ENCODE peak calls at places on chromosomes 2 and 18, in five cellular contexts. One of them, this sample, is unnamed.

GRCh38 chr2:62938126-62938525 is 112.5 kb upstream of the OTX1 start:
- DNase-seq in spleen: no peak
- DNase-seq in IMR-90: peak; percentile 52
- DNase-seq in PC-3: no peak
- DNase-seq in Panc1: no peak
- DNase-seq in this sample: no peak

GRCh38 chr2:129320288-129320687 is 659.2 kb upstream of the RAB6C start:
- DNase-seq in PC-3: no peak
- DNase-seq in spleen: no peak
- DNase-seq in Panc1: no peak
- DNase-seq in IMR-90: no peak
- DNase-seq in this sample: no peak

GRCh38 chr2:221104391-221104811 is 467.7 kb downstream of the EPHA4 start:
- DNase-seq in Panc1: no peak
- DNase-seq in spleen: peak; percentile 83
- DNase-seq in IMR-90: peak; percentile 64
- DNase-seq in PC-3: no peak
- DNase-seq in this sample: peak; percentile 46

GRCh38 chr2:15145046-15145817 is 415.9 kb downstream of the NBAS start:
- DNase-seq in spleen: no peak
- DNase-seq in IMR-90: no peak
- DNase-seq in PC-3: peak; percentile 67
- DNase-seq in Panc1: no peak
- DNase-seq in this sample: no peak

GRCh38 chr18:21004721-21005120 is 106.9 kb downstream of the ROCK1 start:
- DNase-seq in Panc1: no peak
- DNase-seq in spleen: no peak
- DNase-seq in PC-3: no peak
- DNase-seq in IMR-90: peak; percentile 86
- DNase-seq in this sample: no peak

GRCh38 chr2:71467180-71467815 is 13.9 kb downstream of the DYSF start:
- DNase-seq in IMR-90: no peak
- DNase-seq in Panc1: no peak
- DNase-seq in PC-3: no peak
- DNase-seq in spleen: no peak
- DNase-seq in this sample: no peak

GRCh38 chr2:229660951-229661350 is 53.4 kb downstream of the DNER start:
- DNase-seq in IMR-90: no peak
- DNase-seq in Panc1: no peak
- DNase-seq in spleen: no peak
- DNase-seq in PC-3: peak; percentile 74
- DNase-seq in this sample: no peak

GRCh38 chr2:176325732-176326131 is 56.5 kb downstream of the MTX2 start:
- DNase-seq in spleen: no peak
- DNase-seq in PC-3: no peak
- DNase-seq in Panc1: no peak
- DNase-seq in IMR-90: no peak
- DNase-seq in this sample: no peak

GRCh38 chr2:188599140-188599539 is 307.5 kb downstream of the GULP1 start:
- DNase-seq in Panc1: no peak
- DNase-seq in spleen: no peak
- DNase-seq in PC-3: no peak
- DNase-seq in IMR-90: peak; percentile 8
- DNase-seq in this sample: no peak

GRCh38 chr2:176454893-176455810 is 185.9 kb downstream of the MTX2 start:
- DNase-seq in IMR-90: peak; percentile 65
- DNase-seq in spleen: peak; percentile 89
- DNase-seq in Panc1: peak; percentile 55
- DNase-seq in PC-3: peak; percentile 92
- DNase-seq in this sample: peak; percentile 78

GRCh38 chr2:172578860-172579512 is 23.1 kb downstream of the PDK1 start:
- DNase-seq in Panc1: no peak
- DNase-seq in PC-3: no peak
- DNase-seq in spleen: no peak
- DNase-seq in IMR-90: no peak
- DNase-seq in this sample: no peak

GRCh38 chr18:48022531-48023330 is 92.3 kb upstream of the SMAD2 start:
- DNase-seq in IMR-90: peak; percentile 49
- DNase-seq in PC-3: peak; percentile 73
- DNase-seq in spleen: no peak
- DNase-seq in Panc1: no peak
- DNase-seq in this sample: no peak

GRCh38 chr2:196370386-196370785 is 199.0 kb upstream of the STK17B start:
- DNase-seq in PC-3: no peak
- DNase-seq in IMR-90: no peak
- DNase-seq in spleen: no peak
- DNase-seq in Panc1: no peak
- DNase-seq in this sample: no peak

GRCh38 chr2:55357907-55358306 is 61.7 kb downstream of the CCDC88A start:
- DNase-seq in IMR-90: peak; percentile 69
- DNase-seq in Panc1: no peak
- DNase-seq in spleen: no peak
- DNase-seq in PC-3: no peak
- DNase-seq in this sample: no peak

GRCh38 chr2:155054712-155055111 is 356.2 kb downstream of the KCNJ3 start:
- DNase-seq in spleen: no peak
- DNase-seq in PC-3: no peak
- DNase-seq in IMR-90: no peak
- DNase-seq in Panc1: no peak
- DNase-seq in this sample: no peak

GRCh38 chr2:239009001-239009961 is 161.4 kb downstream of the TWIST2 start:
- DNase-seq in IMR-90: no peak
- DNase-seq in PC-3: no peak
- DNase-seq in spleen: peak; percentile 64
- DNase-seq in Panc1: no peak
- DNase-seq in this sample: no peak

GRCh38 chr2:230866704-230867561 is 2.2 kb downstream of the ITM2C start:
- DNase-seq in PC-3: peak; percentile 26
- DNase-seq in Panc1: no peak
- DNase-seq in IMR-90: peak; percentile 20
- DNase-seq in spleen: peak; percentile 87
- DNase-seq in this sample: no peak
- H3K4me3 ChIP-seq in PC-3: no peak overlapping the region
- H3K4me3 ChIP-seq in Panc1: no peak overlapping the region
- H3K4me3 ChIP-seq in IMR-90: no peak overlapping the region
- H3K4me3 ChIP-seq in spleen: no peak overlapping the region
- H3K4me3 ChIP-seq in this sample: no peak overlapping the region

DNA sequence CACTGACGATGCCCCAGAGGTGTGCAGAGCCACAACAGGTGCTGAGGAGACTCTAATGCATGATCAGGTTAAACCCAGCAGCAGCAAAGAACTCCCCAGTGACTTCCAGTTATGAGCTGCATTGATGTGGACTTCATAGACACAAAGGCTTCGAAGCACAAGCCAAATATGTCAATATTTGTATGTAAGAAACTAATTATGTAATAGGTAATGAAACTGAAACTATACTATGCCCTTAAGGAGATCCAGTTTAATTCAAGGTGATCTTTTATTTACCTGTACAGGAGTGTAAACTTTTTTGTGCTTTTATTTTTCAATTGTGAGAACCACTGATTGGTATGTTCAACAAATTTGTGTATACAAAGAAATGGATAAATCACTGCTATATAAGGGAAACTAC is 10.1 kb upstream of the TTC27 start:
- DNase-seq in spleen: no peak
- DNase-seq in IMR-90: no peak
- DNase-seq in PC-3: no peak
- DNase-seq in Panc1: no peak
- DNase-seq in this sample: no peak
- H3K36me3 ChIP-seq in spleen: peaks cover 100% of the 10 kb centered on the region
- H3K36me3 ChIP-seq in IMR-90: peaks cover 41% of the 10 kb centered on the region
- H3K36me3 ChIP-seq in PC-3: peaks cover 19% of the 10 kb centered on the region
- H3K36me3 ChIP-seq in Panc1: peaks cover 16% of the 10 kb centered on the region
- H3K36me3 ChIP-seq in this sample: peaks cover 9% of the 10 kb centered on the region

GRCh38 chr2:173947131-173947530 is 18.0 kb downstream of the SP3 start:
- DNase-seq in IMR-90: no peak
- DNase-seq in PC-3: no peak
- DNase-seq in Panc1: no peak
- DNase-seq in spleen: no peak
- DNase-seq in this sample: no peak

GRCh38 chr2:173941567-173941966 is 23.6 kb downstream of the SP3 start:
- DNase-seq in Panc1: no peak
- DNase-seq in spleen: no peak
- DNase-seq in IMR-90: no peak
- DNase-seq in PC-3: no peak
- DNase-seq in this sample: no peak

GRCh38 chr2:173943738-173944137 is 21.4 kb downstream of the SP3 start:
- DNase-seq in IMR-90: no peak
- DNase-seq in PC-3: peak; percentile 87
- DNase-seq in Panc1: no peak
- DNase-seq in spleen: no peak
- DNase-seq in this sample: no peak

GRCh38 chr2:173940208-173941020 is 24.8 kb downstream of the SP3 start:
- DNase-seq in Panc1: no peak
- DNase-seq in spleen: no peak
- DNase-seq in IMR-90: no peak
- DNase-seq in PC-3: no peak
- DNase-seq in this sample: no peak

GRCh38 chr2:173943139-173943538 is 22.0 kb downstream of the SP3 start:
- DNase-seq in PC-3: peak; percentile 24
- DNase-seq in spleen: no peak
- DNase-seq in Panc1: no peak
- DNase-seq in IMR-90: no peak
- DNase-seq in this sample: no peak
- H3K4me1 ChIP-seq in PC-3: peaks cover 44% of the 10 kb centered on the region
- H3K4me1 ChIP-seq in spleen: peaks cover 32% of the 10 kb centered on the region
- H3K4me1 ChIP-seq in Panc1: peaks cover 26% of the 10 kb centered on the region
- H3K4me1 ChIP-seq in IMR-90: peaks cover 4% of the 10 kb centered on the region
- H3K4me1 ChIP-seq in this sample: peaks cover 36% of the 10 kb centered on the region

GRCh38 chr2:216694201-216694825 is 1.0 kb downstream of the IGFBP5 start:
- DNase-seq in Panc1: no peak
- DNase-seq in PC-3: peak; percentile 54
- DNase-seq in spleen: no peak
- DNase-seq in IMR-90: no peak
- DNase-seq in this sample: no peak
- H3K4me3 ChIP-seq in Panc1: peak overlapping the region; percentile 35
- H3K4me3 ChIP-seq in PC-3: peak overlapping the region; percentile 83
- H3K4me3 ChIP-seq in spleen: peak overlapping the region; percentile 29
- H3K4me3 ChIP-seq in IMR-90: peak overlapping the region; percentile 69
- H3K4me3 ChIP-seq in this sample: peak overlapping the region; percentile 27